ENCODE peak calls at places on chromosomes 5 and 9, in five cellular contexts. H, I, E, S and D are unnamed samples.

GRCh38 chr5:92409131-92409530 is 1026.0 kb upstream of the ARRDC3 start:
- DNase-seq in H (peak), I (no peak), S (no peak), E (no peak), D (no peak)

GRCh38 chr9:2336055-2336454 is 285.5 kb upstream of the VLDLR start:
- DNase-seq in H (no peak), E (no peak), S (no peak), I (no peak), D (no peak)

GRCh38 chr5:159331099-159331973 is 1.0 kb upstream of the IL12B start:
- DNase-seq in H (peak), E (peak), S (peak), I (peak), D (peak)

GRCh38 chr5:103919526-103919925 is 356.9 kb upstream of the NUDT12 start:
- DNase-seq in S (no peak), I (no peak), E (no peak), H (no peak), D (no peak)

GRCh38 chr5:31333475-31333874 is 140.0 kb downstream of the CDH6 start:
- DNase-seq in S (no peak), E (no peak), I (no peak), H (no peak), D (no peak)

GRCh38 chr9:37942616-37943328 is 38.8 kb upstream of the SLC25A51 start:
- DNase-seq in E (no peak), H (peak), S (no peak), I (no peak), D (no peak)

GRCh38 chr9:69605406-69605805 is 66.8 kb downstream of the APBA1 start:
- DNase-seq in S (no peak), H (no peak), E (no peak), I (no peak), D (no peak)

GRCh38 chr5:149853019-149853648 is 91.5 kb downstream of the PDE6A start:
- DNase-seq in E (peak), I (peak), H (peak), S (peak), D (peak)

GRCh38 chr9:98190757-98191105 is 1.7 kb downstream of the CORO2A start:
- DNase-seq in E (no peak), I (no peak), H (no peak), S (no peak), D (no peak)

GRCh38 chr5:178098685-178099084 is 14.6 kb upstream of the N4BP3 start:
- DNase-seq in S (no peak), H (no peak), E (no peak), I (no peak), D (no peak)

GRCh38 chr5:149550267-149550582 is 1.0 kb downstream of the CSNK1A1 start:
- DNase-seq in I (peak), S (no peak), H (peak), E (no peak), D (no peak)

GRCh38 chr5:76402251-76402879 is 720 bp upstream of the IQGAP2 start:
- DNase-seq in E (peak), H (no peak), S (peak), I (peak), D (no peak)

GRCh38 chr5:39424751-39425524 is at the start of gene DAB2:
- DNase-seq in H (peak), S (peak), E (peak), I (peak), D (peak)

GRCh38 chr5:180618830-180619562 is 27.7 kb upstream of the SCGB3A1 start:
- DNase-seq in E (peak), H (no peak), I (no peak), S (no peak), D (no peak)

DNA sequence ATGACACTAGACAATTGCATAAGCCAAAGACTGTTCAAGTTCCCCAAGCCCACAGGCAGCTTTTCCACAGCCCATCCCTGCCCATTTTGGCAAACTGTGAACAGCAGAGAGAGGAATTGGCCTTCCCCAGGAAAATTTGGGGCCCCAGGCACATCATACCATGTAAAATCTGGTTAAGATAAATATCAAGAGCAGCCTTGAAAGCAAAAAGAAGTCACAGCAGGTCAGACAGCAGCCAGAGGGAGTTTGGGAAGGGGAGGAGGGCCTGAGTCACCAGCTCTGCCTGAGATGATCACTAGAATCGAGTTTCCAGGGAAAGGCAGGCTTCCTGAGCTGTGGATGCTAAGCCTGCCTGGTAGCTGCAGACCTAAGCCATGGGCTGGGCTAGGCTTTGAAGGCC is 179.2 kb downstream of the RFK start:
- DNase-seq in I (no peak), S (peak), E (no peak), H (no peak), D (no peak)
- TF ChIP-seq CTCF in I (no peak), S (no peak), E (no peak), H (no peak), D (no peak)

DNA sequence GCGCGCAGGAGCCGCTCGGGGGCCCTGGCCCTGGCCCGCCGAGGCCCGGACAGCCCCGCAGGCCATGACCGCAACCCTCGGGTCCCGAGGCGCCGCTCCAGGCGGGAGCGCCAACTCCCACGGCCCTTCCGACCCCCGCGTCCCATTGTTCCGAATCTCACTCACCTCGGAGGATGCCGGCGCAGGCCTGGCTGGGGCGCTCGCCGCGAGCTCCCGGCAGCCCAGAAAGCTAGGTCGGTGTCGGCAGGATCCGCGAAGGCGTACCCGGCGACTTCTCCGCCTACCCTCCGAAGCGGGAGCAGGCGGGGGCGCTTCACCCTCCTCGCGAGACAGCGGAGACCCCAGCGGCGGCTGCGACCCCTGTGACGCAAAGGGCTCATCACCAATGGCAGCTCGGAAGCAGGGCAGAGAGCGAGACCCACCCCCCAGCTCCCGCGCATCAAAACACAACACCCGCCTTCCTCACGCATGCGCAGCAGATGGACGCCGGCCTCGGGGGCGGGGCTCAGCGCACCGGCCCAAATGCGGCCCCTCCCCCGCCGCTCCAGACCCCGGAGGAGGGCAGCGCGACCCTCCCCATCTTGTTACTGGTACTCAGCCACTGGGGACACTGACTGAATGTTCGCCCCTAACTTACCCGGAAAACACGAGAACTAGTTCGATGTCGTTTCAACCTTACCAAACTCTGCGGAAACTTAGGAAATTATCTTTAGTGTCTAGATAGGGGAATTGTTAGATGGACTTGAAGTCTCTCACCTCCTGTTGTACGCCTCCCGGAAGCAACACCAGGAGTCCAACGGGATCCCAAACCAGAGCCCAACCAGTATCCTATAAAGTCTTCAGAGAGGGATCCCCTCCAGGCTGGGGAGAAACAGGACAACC is 1.3 kb upstream of the SMIM27 start:
- DNase-seq in E (peak), I (peak), H (peak), S (peak), D (peak)
- TF ChIP-seq CTCF in E (no peak), I (no peak), H (no peak), S (no peak), D (no peak)

GRCh38 chr5:73174100-73174815 is 1.3 kb downstream of the TMEM174 start:
- DNase-seq in E (no peak), H (no peak), I (no peak), S (no peak), D (no peak)

GRCh38 chr5:73172893-73173292 is at the start of gene TMEM174:
- DNase-seq in S (no peak), E (no peak), H (no peak), I (no peak), D (no peak)

GRCh38 chr5:73171495-73171894 is 1.5 kb upstream of the TMEM174 start:
- DNase-seq in E (no peak), I (no peak), H (peak), S (no peak), D (no peak)

GRCh38 chr5:73176250-73176649 is 3.3 kb downstream of the TMEM174 start:
- DNase-seq in I (no peak), S (no peak), H (no peak), E (no peak), D (no peak)

GRCh38 chr5:73170522-73170921 is 2.5 kb upstream of the TMEM174 start:
- DNase-seq in I (no peak), H (peak), E (no peak), S (no peak), D (no peak)
- TF ChIP-seq CTCF in I (no peak), H (peak), E (peak), S (no peak), D (no peak)

GRCh38 chr9:32526707-32527048 is 682 bp upstream of the RIGI start:
- DNase-seq in H (no peak), S (no peak), E (no peak), I (no peak), D (no peak)
- TF ChIP-seq CTCF in H (peak), S (no peak), E (no peak), I (no peak), D (no peak)